ENCODE peak calls at places on chromosomes 12 and 14, in five cellular contexts. B, D, Q, H and I are unnamed samples.

GRCh38 chr14:71363961-71364360 is 456.7 kb downstream of the PCNX1 start:
- DNase-seq in B (no peak), D (no peak), Q (no peak), H (no peak), I (no peak)

GRCh38 chr14:89201645-89202044 is 215.4 kb downstream of the FOXN3 start:
- DNase-seq in B (no peak), D (no peak), Q (no peak), H (no peak), I (no peak)

GRCh38 chr12:127987199-127987901 is 279.6 kb upstream of the TMEM132C start:
- DNase-seq in B (no peak), D (no peak), Q (peak; percentile 30), H (no peak), I (peak; percentile 96)

GRCh38 chr12:34388636-34389377 is 366.5 kb downstream of the ALG10 start:
- DNase-seq in B (no peak), D (no peak), Q (no peak), H (no peak), I (no peak)

GRCh38 chr14:91983571-91983970 is 36.1 kb upstream of the FBLN5 start:
- DNase-seq in B (no peak), D (no peak), Q (no peak), H (no peak), I (no peak)

GRCh38 chr12:54273981-54274380 is 5.9 kb downstream of the CBX5 start:
- DNase-seq in B (no peak), D (no peak), Q (no peak), H (no peak), I (no peak)

GRCh38 chr12:32178341-32179010 is 71.8 kb downstream of the BICD1 start:
- DNase-seq in B (peak; percentile 32), D (no peak), Q (no peak), H (no peak), I (peak; percentile 62)

GRCh38 chr12:53591301-53592206 is 34.6 kb downstream of the ATF7 start:
- DNase-seq in B (no peak), D (no peak), Q (no peak), H (no peak), I (peak; percentile 22)

GRCh38 chr12:29333178-29333577 is 47.8 kb downstream of the ERGIC2 start:
- DNase-seq in B (no peak), D (no peak), Q (no peak), H (no peak), I (no peak)

GRCh38 chr14:51082394-51082793 is 12.5 kb downstream of the TRIM9 start:
- DNase-seq in B (no peak), D (no peak), Q (no peak), H (no peak), I (no peak)

GRCh38 chr14:51080622-51081021 is 14.3 kb downstream of the TRIM9 start:
- DNase-seq in B (no peak), D (no peak), Q (no peak), H (no peak), I (no peak)

GRCh38 chr14:51081712-51082111 is 13.2 kb downstream of the TRIM9 start:
- DNase-seq in B (no peak), D (no peak), Q (no peak), H (no peak), I (no peak)

GRCh38 chr14:51079489-51079888 is 15.4 kb downstream of the TRIM9 start:
- DNase-seq in B (peak; percentile 24), D (no peak), Q (no peak), H (no peak), I (no peak)

DNA sequence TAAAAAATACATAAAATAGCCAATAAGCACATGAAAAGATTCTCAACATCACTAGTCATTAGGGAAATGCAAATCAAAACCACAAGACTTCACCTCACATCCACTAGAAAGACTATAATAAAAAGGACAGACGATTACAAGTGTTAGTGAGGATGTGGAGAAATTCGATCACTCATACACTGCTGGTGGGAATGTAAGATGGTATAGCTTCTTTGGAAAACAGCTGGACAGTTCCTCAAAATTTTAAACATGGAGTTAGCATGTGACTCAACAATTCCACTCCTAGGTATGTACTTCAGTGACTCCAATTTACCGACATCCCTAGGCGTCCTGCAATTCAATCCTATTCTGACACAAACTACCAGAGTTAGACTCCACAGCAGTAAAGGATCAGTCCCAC is 13.7 kb downstream of the TRIM9 start:
- DNase-seq in B (no peak), D (no peak), Q (no peak), H (no peak), I (no peak)
- H3K4me1 ChIP-seq in B (no peaks in the 10 kb centered on the region), D (no peaks in the 10 kb centered on the region), Q (no peaks in the 10 kb centered on the region), H (no peaks in the 10 kb centered on the region), I (no peaks in the 10 kb centered on the region)

DNA sequence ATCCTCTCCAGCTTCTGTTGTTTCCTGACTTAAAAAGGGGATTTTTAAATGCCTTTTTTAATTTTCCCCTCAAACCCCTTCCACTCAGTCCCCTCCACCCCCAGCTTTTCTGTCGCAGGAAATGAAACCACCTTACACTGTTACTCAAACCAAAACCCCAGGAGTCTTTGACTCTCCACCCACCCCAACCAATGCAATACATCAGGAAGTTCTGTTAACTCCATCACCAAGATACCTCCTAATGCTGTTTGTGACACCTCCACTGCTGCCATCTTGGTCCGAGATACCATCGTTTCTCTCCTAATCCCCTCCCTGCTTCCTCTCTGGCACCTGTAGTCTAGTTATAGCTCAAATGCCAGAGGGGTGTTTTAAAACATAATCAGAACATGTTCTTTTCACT is 25.4 kb upstream of the CPM start:
- DNase-seq in B (no peak), D (no peak), Q (no peak), H (no peak), I (no peak)
- H3K4me1 ChIP-seq in B (no peaks in the 10 kb centered on the region), D (no peaks in the 10 kb centered on the region), Q (no peaks in the 10 kb centered on the region), H (peaks cover 9% of the 10 kb centered on the region), I (no peaks in the 10 kb centered on the region)

GRCh38 chr12:121795029-121795977 is 1.8 kb upstream of the RHOF start:
- DNase-seq in B (peak; percentile 86), D (peak; percentile 87), Q (peak; percentile 90), H (peak; percentile 83), I (peak; percentile 92)
- H3K4me1 ChIP-seq in B (peaks cover 40% of the 10 kb centered on the region), D (peaks cover 40% of the 10 kb centered on the region), Q (peaks cover 52% of the 10 kb centered on the region), H (peaks cover 81% of the 10 kb centered on the region), I (peaks cover 56% of the 10 kb centered on the region)

DNA sequence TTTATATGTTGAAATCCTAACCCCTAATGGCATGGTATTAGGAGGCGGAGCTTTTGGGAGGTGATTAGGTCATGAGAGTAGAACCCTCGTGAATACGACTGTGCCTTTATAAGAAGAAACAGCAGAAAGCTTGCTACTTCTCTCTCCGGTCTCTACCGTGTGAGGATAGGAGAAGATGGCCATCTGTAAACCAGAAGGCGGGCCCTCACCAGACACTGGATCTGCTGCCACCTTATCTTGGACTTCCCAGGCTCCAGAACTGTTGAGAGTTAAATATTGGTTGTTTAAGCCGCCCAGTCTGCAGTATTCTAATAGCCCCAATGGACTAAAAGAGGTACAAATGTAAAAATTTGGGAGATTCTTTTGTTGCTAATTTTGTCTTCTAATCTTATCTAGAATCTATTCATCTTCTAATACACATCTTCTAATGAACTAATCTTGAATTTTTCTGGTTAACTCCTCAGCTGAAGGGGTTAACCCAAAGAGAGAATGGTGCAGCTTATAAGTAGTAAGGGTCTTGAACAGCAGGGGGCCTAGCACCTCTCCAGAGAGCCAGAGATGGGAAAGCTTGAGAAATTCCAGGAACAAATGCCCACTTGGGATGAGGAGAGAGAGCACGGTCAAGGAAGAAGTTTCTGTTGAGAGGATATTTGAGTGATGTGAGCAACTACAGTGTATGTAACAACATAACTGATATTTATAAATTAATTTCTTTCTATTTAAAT is 264.0 kb upstream of the GRIP1 start:
- DNase-seq in B (peak; percentile 4), D (peak; percentile 6), Q (no peak), H (no peak), I (no peak)
- H3K4me1 ChIP-seq in B (no peaks in the 10 kb centered on the region), D (no peaks in the 10 kb centered on the region), Q (no peaks in the 10 kb centered on the region), H (no peaks in the 10 kb centered on the region), I (no peaks in the 10 kb centered on the region)

GRCh38 chr12:117182866-117183265 is 7.4 kb downstream of the FBXO21 start:
- DNase-seq in B (no peak), D (no peak), Q (no peak), H (no peak), I (no peak)

GRCh38 chr12:117178301-117178700 is 12.0 kb downstream of the FBXO21 start:
- DNase-seq in B (no peak), D (no peak), Q (no peak), H (no peak), I (no peak)

GRCh38 chr12:117180790-117181467 is 9.3 kb downstream of the FBXO21 start:
- DNase-seq in B (no peak), D (no peak), Q (no peak), H (no peak), I (no peak)

GRCh38 chr12:117178745-117179144 is 11.5 kb downstream of the FBXO21 start:
- DNase-seq in B (no peak), D (no peak), Q (no peak), H (no peak), I (no peak)
- H3K4me1 ChIP-seq in B (no peaks in the 10 kb centered on the region), D (no peaks in the 10 kb centered on the region), Q (peaks cover 10% of the 10 kb centered on the region), H (no peaks in the 10 kb centered on the region), I (no peaks in the 10 kb centered on the region)

DNA sequence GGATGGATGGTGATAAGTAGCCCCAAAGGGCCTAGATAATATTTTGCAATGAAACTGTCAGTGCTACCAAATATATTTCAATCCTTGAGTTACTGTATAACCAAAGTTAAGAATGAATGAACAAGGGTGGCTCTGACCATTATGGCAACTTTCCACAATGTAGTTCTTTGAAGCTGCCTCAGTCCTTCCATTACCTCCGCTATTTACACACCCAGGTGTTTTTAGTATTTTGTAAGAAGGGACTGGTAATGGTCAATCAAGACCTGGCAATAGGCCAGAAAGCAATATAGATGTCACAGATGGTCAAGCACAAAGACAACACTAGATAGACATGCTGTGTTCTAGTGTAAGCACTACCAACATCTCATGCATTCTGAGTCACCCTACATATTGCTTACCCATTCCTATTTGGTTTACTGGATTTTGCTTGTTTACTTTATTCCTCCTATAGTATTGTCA is 16.3 kb downstream of the DUSP16 start:
- DNase-seq in B (no peak), D (no peak), Q (no peak), H (no peak), I (no peak)
- H3K4me1 ChIP-seq in B (peaks cover 3% of the 10 kb centered on the region), D (no peaks in the 10 kb centered on the region), Q (peaks cover 33% of the 10 kb centered on the region), H (peaks cover 31% of the 10 kb centered on the region), I (peaks cover 18% of the 10 kb centered on the region)

GRCh38 chr12:1565172-1565571 is 29.2 kb downstream of the FBXL14 start:
- DNase-seq in B (no peak), D (no peak), Q (no peak), H (no peak), I (no peak)
- H3K4me1 ChIP-seq in B (peaks cover 12% of the 10 kb centered on the region), D (peaks cover 5% of the 10 kb centered on the region), Q (no peaks in the 10 kb centered on the region), H (no peaks in the 10 kb centered on the region), I (no peaks in the 10 kb centered on the region)

DNA sequence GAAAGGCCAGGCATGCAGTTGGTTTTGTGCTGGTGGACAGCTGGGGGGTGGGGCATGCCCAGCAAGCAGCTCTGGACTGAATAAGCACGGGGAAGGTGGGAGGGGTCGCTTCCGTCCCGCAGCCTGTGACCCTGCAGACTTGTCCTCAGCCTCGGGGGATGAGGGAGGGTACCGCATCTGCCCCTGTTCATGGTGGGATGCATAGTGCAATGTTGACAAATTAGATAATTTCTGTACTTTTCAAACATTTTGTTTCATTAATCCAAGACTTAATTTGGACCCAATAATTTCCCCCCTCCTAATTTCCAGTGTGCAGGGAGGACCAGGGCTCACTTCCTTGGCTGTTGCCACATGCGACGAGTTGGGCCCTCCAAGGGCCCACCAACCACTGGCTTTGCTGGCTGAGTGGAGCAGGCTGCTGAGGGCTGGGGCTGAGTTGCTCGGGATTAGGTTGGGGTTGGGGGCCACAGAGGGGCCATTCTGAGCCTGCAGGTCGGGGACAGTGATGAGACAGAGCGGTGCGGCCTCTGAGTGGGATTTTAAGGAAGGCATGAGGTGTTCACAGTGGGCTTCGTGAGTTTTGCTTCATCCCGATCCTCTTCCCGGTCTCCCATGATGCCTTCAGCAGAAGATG is 6.2 kb upstream of the TRAF3 start:
- DNase-seq in B (no peak), D (no peak), Q (no peak), H (no peak), I (no peak)
- H3K4me1 ChIP-seq in B (no peaks in the 10 kb centered on the region), D (peaks cover 7% of the 10 kb centered on the region), Q (no peaks in the 10 kb centered on the region), H (peaks cover 10% of the 10 kb centered on the region), I (no peaks in the 10 kb centered on the region)